ENCODE peak calls at places on chromosomes 4 and X, in four cellular contexts. One of them, this sample, is unnamed. For H3K4me1, the result is how much of the 10 kb centered on the place peaks cover.

GRCh38 chr4:6573551-6573950 is 1.4 kb upstream of the MAN2B2 start:
- DNase-seq in heart left ventricle: no peak
- DNase-seq in HepG2: no peak
- DNase-seq in tibial nerve: no peak
- DNase-seq in this sample: no peak

GRCh38 chr4:145876531-145877180 is 62.0 kb downstream of the ZNF827 start:
- DNase-seq in heart left ventricle: no peak
- DNase-seq in tibial nerve: no peak
- DNase-seq in HepG2: no peak
- DNase-seq in this sample: no peak

GRCh38 chr4:125323547-125324100 is 8.9 kb downstream of the FAT4 start:
- DNase-seq in heart left ventricle: no peak
- DNase-seq in HepG2: no peak
- DNase-seq in tibial nerve: no peak
- DNase-seq in this sample: no peak

GRCh38 chrX:48498374-48498809 is 10.4 kb upstream of the PORCN start:
- DNase-seq in HepG2: no peak
- DNase-seq in heart left ventricle: no peak
- DNase-seq in tibial nerve: no peak
- DNase-seq in this sample: no peak

GRCh38 chr4:173386751-173387150 is 12.2 kb downstream of the SCRG1 start:
- DNase-seq in heart left ventricle: no peak
- DNase-seq in HepG2: no peak
- DNase-seq in tibial nerve: no peak
- DNase-seq in this sample: no peak

GRCh38 chr4:154049457-154050181 is 260.7 kb upstream of the SFRP2 start:
- DNase-seq in tibial nerve: peak
- DNase-seq in HepG2: peak
- DNase-seq in heart left ventricle: no peak
- DNase-seq in this sample: peak

GRCh38 chrX:27439771-27440170 is 23.4 kb downstream of the PPP4R3C start:
- DNase-seq in heart left ventricle: no peak
- DNase-seq in HepG2: no peak
- DNase-seq in tibial nerve: no peak
- DNase-seq in this sample: no peak

GRCh38 chrX:69028006-69028760 is 137.1 kb downstream of the PJA1 start:
- DNase-seq in heart left ventricle: no peak
- DNase-seq in tibial nerve: no peak
- DNase-seq in HepG2: no peak
- DNase-seq in this sample: no peak

GRCh38 chr4:2292679-2293108 is 30.8 kb upstream of the MXD4 start:
- DNase-seq in tibial nerve: no peak
- DNase-seq in heart left ventricle: no peak
- DNase-seq in HepG2: no peak
- DNase-seq in this sample: no peak

GRCh38 chr4:146371812-146372211 is 149.9 kb downstream of the SLC10A7 start:
- DNase-seq in heart left ventricle: no peak
- DNase-seq in HepG2: no peak
- DNase-seq in tibial nerve: no peak
- DNase-seq in this sample: no peak

GRCh38 chr4:87108142-87108546 is 112.3 kb downstream of the KLHL8 start:
- DNase-seq in tibial nerve: peak
- DNase-seq in HepG2: no peak
- DNase-seq in heart left ventricle: peak
- DNase-seq in this sample: no peak

GRCh38 chrX:120463241-120463640 is 5.9 kb downstream of the LAMP2 start:
- DNase-seq in tibial nerve: peak
- DNase-seq in HepG2: peak
- DNase-seq in heart left ventricle: no peak
- DNase-seq in this sample: no peak

GRCh38 chr4:79141530-79141929 is 184.3 kb downstream of the NAA11 start:
- DNase-seq in HepG2: peak
- DNase-seq in tibial nerve: no peak
- DNase-seq in heart left ventricle: no peak
- DNase-seq in this sample: peak

GRCh38 chrX:2342878-2343277 is 157.9 kb downstream of the DHRSX start:
- DNase-seq in heart left ventricle: no peak
- DNase-seq in tibial nerve: no peak
- DNase-seq in HepG2: no peak
- DNase-seq in this sample: no peak

GRCh38 chr4:26746742-26747351 is 113.8 kb upstream of the STIM2 start:
- DNase-seq in heart left ventricle: no peak
- DNase-seq in HepG2: no peak
- DNase-seq in tibial nerve: no peak
- DNase-seq in this sample: no peak

GRCh38 chr4:86973668-86974067 is 38.9 kb downstream of the AFF1 start:
- DNase-seq in heart left ventricle: no peak
- DNase-seq in tibial nerve: no peak
- DNase-seq in HepG2: peak
- DNase-seq in this sample: no peak

GRCh38 chrX:41334866-41335589 is 1.1 kb downstream of the DDX3X start:
- DNase-seq in tibial nerve: peak
- DNase-seq in heart left ventricle: peak
- DNase-seq in HepG2: no peak
- DNase-seq in this sample: no peak

GRCh38 chr4:165052627-165053026 is 1.0 kb upstream of the TRIM75 start:
- DNase-seq in tibial nerve: no peak
- DNase-seq in heart left ventricle: no peak
- DNase-seq in HepG2: no peak
- DNase-seq in this sample: no peak

GRCh38 chr4:143352052-143352451 is 15.4 kb downstream of the GAB1 start:
- DNase-seq in tibial nerve: no peak
- DNase-seq in HepG2: no peak
- DNase-seq in heart left ventricle: no peak
- DNase-seq in this sample: no peak

GRCh38 chrX:154732421-154733071 is 18.3 kb downstream of the GAB3 start:
- DNase-seq in tibial nerve: no peak
- DNase-seq in heart left ventricle: no peak
- DNase-seq in HepG2: no peak
- DNase-seq in this sample: no peak
- H3K4me1 ChIP-seq in tibial nerve: half or more
- H3K4me1 ChIP-seq in heart left ventricle: half or more
- H3K4me1 ChIP-seq in HepG2: under half
- H3K4me1 ChIP-seq in this sample: under half

GRCh38 chr4:169338246-169338645 is 67.5 kb upstream of the SH3RF1 start:
- DNase-seq in tibial nerve: no peak
- DNase-seq in heart left ventricle: no peak
- DNase-seq in HepG2: no peak
- DNase-seq in this sample: no peak
- H3K4me3 ChIP-seq in tibial nerve: no peak
- H3K4me3 ChIP-seq in heart left ventricle: no peak
- H3K4me3 ChIP-seq in HepG2: no peak
- H3K4me3 ChIP-seq in this sample: no peak

GRCh38 chr4:41102360-41103092 is 111.8 kb downstream of the APBB2 start:
- DNase-seq in heart left ventricle: no peak
- DNase-seq in HepG2: no peak
- DNase-seq in tibial nerve: no peak
- DNase-seq in this sample: no peak
- TF ChIP-seq CTCF in heart left ventricle: no peak
- TF ChIP-seq CTCF in HepG2: no peak
- TF ChIP-seq CTCF in tibial nerve: no peak
- TF ChIP-seq CTCF in this sample: no peak

GRCh38 chr4:83219991-83220360 is 64.6 kb downstream of the COQ2 start:
- DNase-seq in heart left ventricle: no peak
- DNase-seq in tibial nerve: no peak
- DNase-seq in HepG2: no peak
- DNase-seq in this sample: no peak
- H3K4me1 ChIP-seq in heart left ventricle: under half
- H3K4me1 ChIP-seq in tibial nerve: under half
- H3K4me1 ChIP-seq in HepG2: under half
- H3K4me1 ChIP-seq in this sample: under half

GRCh38 chrX:20437678-20438077 is 171.0 kb upstream of the RPS6KA3 start:
- DNase-seq in tibial nerve: no peak
- DNase-seq in heart left ventricle: no peak
- DNase-seq in HepG2: peak
- DNase-seq in this sample: no peak
- H3K4me3 ChIP-seq in tibial nerve: no peak
- H3K4me3 ChIP-seq in heart left ventricle: no peak
- H3K4me3 ChIP-seq in HepG2: no peak
- H3K4me3 ChIP-seq in this sample: no peak

GRCh38 chr4:13599159-13599558 is 28.4 kb downstream of the BOD1L1 start:
- DNase-seq in tibial nerve: no peak
- DNase-seq in HepG2: no peak
- DNase-seq in heart left ventricle: no peak
- DNase-seq in this sample: no peak
- TF ChIP-seq CTCF in tibial nerve: no peak
- TF ChIP-seq CTCF in HepG2: no peak
- TF ChIP-seq CTCF in heart left ventricle: peak
- TF ChIP-seq CTCF in this sample: peak

DNA sequence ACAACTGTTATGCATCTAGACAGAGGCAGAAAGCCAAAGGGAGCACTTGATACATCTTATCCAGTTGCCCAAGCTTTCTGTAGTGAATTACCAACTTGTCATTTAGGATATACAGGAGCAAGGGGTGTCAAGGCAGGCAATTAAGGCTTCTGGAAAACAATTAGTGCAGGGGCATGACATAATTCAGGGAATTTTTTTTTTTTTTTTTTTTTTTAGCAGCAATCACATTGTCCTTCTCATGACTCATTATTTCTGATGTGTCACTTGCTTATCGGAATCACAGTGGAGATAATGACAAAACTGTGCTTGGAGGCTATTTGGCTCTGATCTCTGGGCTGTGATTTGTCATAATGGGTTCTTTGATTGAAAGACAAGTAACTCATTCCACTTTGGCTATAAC is 259.5 kb downstream of the ARHGAP24 start:
- DNase-seq in HepG2: no peak
- DNase-seq in heart left ventricle: no peak
- DNase-seq in tibial nerve: no peak
- DNase-seq in this sample: no peak
- H3K4me1 ChIP-seq in HepG2: under half
- H3K4me1 ChIP-seq in heart left ventricle: under half
- H3K4me1 ChIP-seq in tibial nerve: under half
- H3K4me1 ChIP-seq in this sample: under half

This sample was measured in Caco-2.